ENCODE peak calls at places on chromosomes 3 and 15, in five cellular contexts. E, R, T, A and I are unnamed samples.

GRCh38 chr3:71103430-71103881 is 480.1 kb downstream of the FOXP1 start:
- DNase-seq in R (no peak), A (peak), E (no peak), T (peak), I (no peak)

GRCh38 chr3:70358978-70359580 is 46.6 kb upstream of the MDFIC2 start:
- DNase-seq in A (peak), E (peak), T (no peak), R (peak), I (no peak)

GRCh38 chr3:8903191-8903590 is 60.1 kb downstream of the RAD18 start:
- DNase-seq in T (no peak), E (no peak), R (no peak), A (no peak), I (no peak)

GRCh38 chr15:49083471-49084284 is 37.4 kb upstream of the SECISBP2L start:
- DNase-seq in A (no peak), T (no peak), E (no peak), R (no peak), I (no peak)

GRCh38 chr3:140442621-140443020 is 235.2 kb upstream of the TRIM42 start:
- DNase-seq in T (no peak), E (no peak), A (no peak), R (no peak), I (no peak)

GRCh38 chr3:122560680-122561079 is 3.4 kb downstream of the PARP9 start:
- DNase-seq in E (peak), T (peak), R (peak), A (peak), I (peak)

GRCh38 chr3:52743152-52743551 is 27.6 kb downstream of the NEK4 start:
- DNase-seq in A (peak), T (no peak), E (no peak), R (no peak), I (no peak)

GRCh38 chr3:106860182-106860581 is 517.1 kb upstream of the CCDC54 start:
- DNase-seq in R (no peak), E (no peak), T (no peak), A (no peak), I (no peak)

GRCh38 chr3:131072099-131072559 is 45.5 kb downstream of the NEK11 start:
- DNase-seq in A (no peak), R (no peak), E (peak), T (no peak), I (no peak)

GRCh38 chr3:14235896-14236295 is 57.3 kb downstream of the LSM3 start:
- DNase-seq in A (no peak), T (no peak), R (no peak), E (no peak), I (no peak)

GRCh38 chr15:51403072-51403878 is 61.8 kb downstream of the GLDN start:
- DNase-seq in T (no peak), R (no peak), A (peak), E (peak), I (peak)

GRCh38 chr3:72271215-72271614 is 486.3 kb upstream of the PROK2 start:
- DNase-seq in A (no peak), T (no peak), E (no peak), R (no peak), I (no peak)

GRCh38 chr15:96361309-96362000 is 31.0 kb downstream of the NR2F2 start:
- DNase-seq in R (peak), T (no peak), A (no peak), E (no peak), I (no peak)

GRCh38 chr3:116394365-116394764 is 50.9 kb downstream of the LSAMP start:
- DNase-seq in T (no peak), R (no peak), E (peak), A (peak), I (peak)

GRCh38 chr3:30353711-30354467 is 252.5 kb upstream of the TGFBR2 start:
- DNase-seq in A (no peak), E (no peak), T (no peak), R (no peak), I (no peak)

GRCh38 chr3:111803123-111803593 is 55.9 kb upstream of the PHLDB2 start:
- DNase-seq in R (peak), T (no peak), A (no peak), E (peak), I (no peak)

GRCh38 chr3:9028134-9028533 is 64.9 kb upstream of the RAD18 start:
- DNase-seq in R (no peak), T (no peak), A (peak), E (peak), I (peak)

GRCh38 chr3:125067225-125067624 is 11.4 kb upstream of the HEG1 start:
- DNase-seq in E (no peak), R (no peak), A (no peak), T (no peak), I (no peak)

GRCh38 chr3:33060609-33061337 is 36.2 kb downstream of the GLB1 start:
- DNase-seq in E (no peak), R (no peak), A (no peak), T (no peak), I (no peak)

GRCh38 chr3:195068481-195069080 is 202.4 kb downstream of the XXYLT1 start:
- DNase-seq in E (no peak), R (no peak), T (no peak), A (no peak), I (no peak)

GRCh38 chr15:51223771-51224229 is 114.6 kb downstream of the CYP19A1 start:
- DNase-seq in R (no peak), T (no peak), E (no peak), A (no peak), I (no peak)

GRCh38 chr3:53293867-53294266 is 38.0 kb upstream of the TKT start:
- DNase-seq in T (no peak), R (no peak), E (no peak), A (no peak), I (no peak)

GRCh38 chr3:48345946-48346572 is 12.6 kb upstream of the SPINK8 start:
- DNase-seq in T (no peak), A (no peak), R (no peak), E (no peak), I (no peak)

GRCh38 chr3:134794950-134795775 is at the start of gene EPHB1:
- DNase-seq in E (peak), T (peak), R (peak), A (peak), I (peak)

GRCh38 chr15:63715818-63716217 is 117.9 kb downstream of the HERC1 start:
- DNase-seq in E (no peak), R (no peak), T (no peak), A (no peak), I (no peak)

GRCh38 chr3:172787746-172788145 is 37.2 kb downstream of the ECT2 start:
- DNase-seq in T (no peak), R (no peak), A (no peak), E (no peak), I (no peak)

GRCh38 chr3:106965286-106965685 is 412.0 kb upstream of the CCDC54 start:
- DNase-seq in T (no peak), E (no peak), R (no peak), A (no peak), I (no peak)